ENCODE peak calls at places on chromosomes 5 and 9, in five cellular contexts. F, J, I, E and X are unnamed samples.

GRCh38 chr5:64923151-64923685 is 154.5 kb downstream of the CWC27 start:
- ATAC-seq in J (no peak), E (no peak), F (peak; percentile 93), I (no peak), X (no peak)

GRCh38 chr9:76690575-76691370 is 73.5 kb upstream of the PCA3 start:
- ATAC-seq in F (no peak), I (no peak), J (no peak), E (no peak), X (no peak)

GRCh38 chr5:168328804-168329203 is 37.4 kb downstream of the WWC1 start:
- ATAC-seq in I (peak; percentile 67), E (peak; percentile 84), J (peak; percentile 74), F (no peak), X (no peak)

GRCh38 chr5:164296603-164297080 is 791.2 kb downstream of the MAT2B start:
- ATAC-seq in I (no peak), J (no peak), E (no peak), F (no peak), X (no peak)

GRCh38 chr5:14298126-14298847 is 155.1 kb downstream of the TRIO start:
- ATAC-seq in F (no peak), E (no peak), J (no peak), I (no peak), X (peak; percentile 76)

GRCh38 chr9:110027624-110028023 is 180.3 kb downstream of the C9orf152 start:
- ATAC-seq in F (no peak), J (no peak), I (no peak), E (peak; percentile 31), X (no peak)

GRCh38 chr9:136133191-136133958 is 14.7 kb upstream of the TMEM250 start:
- ATAC-seq in J (no peak), F (peak; percentile 25), I (peak; percentile 41), E (peak; percentile 39), X (no peak)

GRCh38 chr9:5551771-5552170 is 41.4 kb downstream of the PDCD1LG2 start:
- ATAC-seq in J (no peak), I (no peak), F (no peak), E (no peak), X (no peak)

GRCh38 chr9:6829027-6829426 is 71.3 kb downstream of the KDM4C start:
- ATAC-seq in E (no peak), I (peak; percentile 78), J (no peak), F (no peak), X (peak; percentile 85)

GRCh38 chr5:53019320-53019719 is 30.2 kb downstream of the ITGA2 start:
- ATAC-seq in E (no peak), F (no peak), J (no peak), I (peak; percentile 97), X (no peak)

GRCh38 chr5:180591249-180591887 is at the start of gene SCGB3A1:
- ATAC-seq in E (peak; percentile 70), F (peak; percentile 15), J (no peak), I (no peak), X (no peak)

GRCh38 chr9:137318976-137319375 is 16.9 kb upstream of the NRARP start:
- ATAC-seq in J (no peak), I (no peak), E (no peak), F (no peak), X (peak; percentile 6)

GRCh38 chr9:35680331-35681105 is 6.8 kb downstream of the CA9 start:
- ATAC-seq in F (no peak), I (no peak), E (no peak), J (no peak), X (peak; percentile 24)

GRCh38 chr9:76114144-76114543 is 223.7 kb downstream of the PCSK5 start:
- ATAC-seq in E (no peak), F (no peak), I (no peak), J (no peak), X (no peak)

GRCh38 chr5:160260006-160260775 is 30.9 kb downstream of the FABP6 start:
- ATAC-seq in I (no peak), E (peak; percentile 9), F (no peak), J (no peak), X (no peak)

GRCh38 chr9:4228606-4229005 is 71.3 kb downstream of the GLIS3 start:
- ATAC-seq in I (peak; percentile 94), J (no peak), E (peak; percentile 66), F (no peak), X (no peak)

GRCh38 chr5:132871885-132872284 is 1.6 kb upstream of the LEAP2 start:
- ATAC-seq in F (no peak), E (no peak), J (no peak), I (no peak), X (peak; percentile 20)

GRCh38 chr5:158522761-158523160 is 577.0 kb downstream of the EBF1 start:
- ATAC-seq in I (no peak), F (no peak), J (no peak), E (no peak), X (no peak)

GRCh38 chr9:97557606-97558095 is 56.2 kb downstream of the TMOD1 start:
- ATAC-seq in F (no peak), E (peak; percentile 73), J (peak; percentile 25), I (no peak), X (no peak)